ENCODE peak calls at places on chromosomes 11 and 22, in nine cellular contexts. H is HCT116; P is epithelial cell of esophagus; M is NCI-H1105; K is heart right ventricle; E is GM23338; G is stimulated activated CD4-positive, alpha-beta T cell treated with anti-CD3 and anti-CD28 coated beads, Interleukin-1b, Interleukin-23, amount 100 ng/mL, for 48 hours; W is mesothelial cell of epicardium; Q is Calu3. S is an unnamed sample.

GRCh38 chr11:47185305-47186075 is 744 bp downstream of the PACSIN3 start:
- DNase-seq in H (no peak), P (peak; percentile 74), M (peak; percentile 31), K (peak; percentile 86), E (peak; percentile 97), G (no peak), W (peak; percentile 57), Q (peak; percentile 71), S (peak; percentile 93)

GRCh38 chr11:66112041-66112491 is 42.0 kb downstream of the PACS1 start:
- DNase-seq in H (no peak), P (no peak), M (no peak), K (no peak), E (peak; percentile 47), G (no peak), W (no peak), Q (no peak), S (no peak)

GRCh38 chr22:29136715-29137700 is 64.2 kb downstream of the KREMEN1 start:
- DNase-seq in H (no peak), P (no peak), M (no peak), K (no peak), E (no peak), G (no peak), W (no peak), Q (no peak), S (peak; percentile 43)

GRCh38 chr22:27216444-27216843 is 559.1 kb downstream of the MIAT start:
- DNase-seq in H (no peak), P (no peak), M (no peak), K (no peak), E (no peak), G (no peak), W (no peak), Q (no peak), S (no peak)

GRCh38 chr22:35631597-35631996 is 14.5 kb upstream of the MB start:
- DNase-seq in H (peak; percentile 65), P (peak; percentile 69), M (no peak), K (no peak), E (peak; percentile 92), G (peak; percentile 37), W (no peak), Q (peak; percentile 71), S (peak; percentile 53)

GRCh38 chr11:58592760-58593472 is 14.1 kb downstream of the ZFP91 start:
- DNase-seq in H (no peak), P (peak; percentile 61), M (no peak), K (no peak), E (no peak), G (peak; percentile 81), W (no peak), Q (no peak), S (no peak)

GRCh38 chr11:110032257-110032656 is 60.9 kb upstream of the ZC3H12C start:
- DNase-seq in H (no peak), P (no peak), M (no peak), K (no peak), E (no peak), G (no peak), W (no peak), Q (no peak), S (no peak)

GRCh38 chr11:118186346-118187107 is 10.1 kb upstream of the SCN2B start:
- DNase-seq in H (no peak), P (no peak), M (no peak), K (no peak), E (no peak), G (no peak), W (no peak), Q (no peak), S (no peak)

GRCh38 chr11:28110839-28111235 is 2.6 kb downstream of the METTL15 start:
- DNase-seq in H (no peak), P (peak; percentile 27), M (peak; percentile 13), K (no peak), E (no peak), G (no peak), W (no peak), Q (no peak), S (no peak)

GRCh38 chr11:18974192-18974591 is 35.0 kb upstream of the MRGPRX1 start:
- DNase-seq in H (no peak), P (no peak), M (no peak), K (no peak), E (peak; percentile 66), G (no peak), W (no peak), Q (no peak), S (no peak)

GRCh38 chr22:41526802-41527799 is 17.2 kb downstream of the POLR3H start:
- DNase-seq in H (no peak), P (peak; percentile 43), M (no peak), K (no peak), E (peak; percentile 70), G (peak; percentile 57), W (no peak), Q (peak; percentile 71), S (peak; percentile 84)

GRCh38 chr11:111310088-111310487 is 11.7 kb downstream of the POU2AF3 start:
- DNase-seq in H (no peak), P (peak; percentile 56), M (peak; percentile 89), K (no peak), E (no peak), G (no peak), W (no peak), Q (no peak), S (no peak)

GRCh38 chr11:84819561-84819960 is 807.6 kb downstream of the DLG2 start:
- DNase-seq in H (no peak), P (no peak), M (no peak), K (no peak), E (no peak), G (no peak), W (no peak), Q (no peak), S (no peak)